ENCODE peak calls at places on chromosomes 11 and 22, in seven cellular contexts. I is skeletal muscle cell; K is activated T-helper 1 cell treated with anti-CD3 and anti-CD28 coated beads, Interleukin-12 subunit alpha, Interleukin-12 subunit beta, Interleukin-2, Interleukin-4 antibody, amounts not matched to agents 30 ng/mL and 10 ng/mL and 1 ng/mL, durations not matched to agents 14 hours and 24 hours and 36 hours; U is BJ; H is T-cell; R is effector CD4-positive, alpha-beta T cell; Z is NCI-H1436 treated with DMSO at 0.1 percent for 48 hours. B is an unnamed sample.
A peak's percentile ranks its signal among the peaks of the same experiment; 100 is the strongest.

GRCh38 chr22:37283393-37283937 is 1.2 kb downstream of the CYTH4 start:
- DNase-seq in K (peak; percentile 72), R (peak; percentile 57), H (no peak), U (no peak), I (no peak), Z (no peak), B (no peak)

GRCh38 chr11:86069408-86070086 is 663 bp upstream of the PICALM start:
- DNase-seq in R (no peak), I (peak; percentile 87), K (no peak), H (no peak), Z (no peak), U (peak; percentile 88), B (peak; percentile 93)

GRCh38 chr22:31082606-31083376 is 1.7 kb downstream of the SMTN start:
- DNase-seq in I (no peak), K (no peak), R (peak; percentile 23), Z (no peak), U (no peak), H (no peak), B (no peak)

GRCh38 chr11:9203715-9204311 is 61.3 kb downstream of the DENND5A start:
- DNase-seq in K (no peak), H (no peak), R (no peak), I (no peak), Z (no peak), U (no peak), B (no peak)

GRCh38 chr11:106306942-106307341 is 229.5 kb downstream of the AASDHPPT start:
- DNase-seq in H (no peak), U (no peak), I (no peak), Z (no peak), R (no peak), K (no peak), B (no peak)

GRCh38 chr22:27348634-27349033 is 452.9 kb downstream of the MN1 start:
- DNase-seq in Z (no peak), K (no peak), I (no peak), R (no peak), H (no peak), U (no peak), B (peak; percentile 48)

GRCh38 chr11:99352642-99353041 is 331.9 kb downstream of the CNTN5 start:
- DNase-seq in Z (no peak), U (no peak), H (no peak), I (no peak), K (no peak), R (no peak), B (no peak)

GRCh38 chr11:85725510-85726258 is 39.7 kb upstream of the CCDC89 start:
- DNase-seq in I (peak; percentile 71), K (no peak), U (peak; percentile 83), H (no peak), Z (no peak), R (no peak), B (peak; percentile 91)

GRCh38 chr22:34966980-34967379 is 99.0 kb upstream of the ISX start:
- DNase-seq in R (no peak), I (no peak), U (no peak), H (no peak), K (no peak), Z (no peak), B (no peak)

GRCh38 chr11:12159351-12160099 is 49.1 kb downstream of the MICAL2 start:
- DNase-seq in U (peak; percentile 69), R (no peak), K (no peak), I (peak; percentile 76), H (no peak), Z (no peak), B (no peak)

GRCh38 chr11:3340025-3340424 is 38.9 kb downstream of the ZNF195 start:
- DNase-seq in R (no peak), I (peak; percentile 26), U (peak; percentile 33), H (no peak), Z (no peak), K (no peak), B (peak; percentile 58)

GRCh38 chr22:44342347-44342956 is 29.7 kb upstream of the SHISAL1 start:
- DNase-seq in I (no peak), K (no peak), R (no peak), H (no peak), U (no peak), Z (no peak), B (no peak)

GRCh38 chr22:44449683-44450425 is 48.2 kb downstream of the RTL6 start:
- DNase-seq in I (no peak), K (no peak), H (no peak), U (no peak), Z (no peak), R (no peak), B (no peak)

GRCh38 chr11:34427171-34427805 is 11.4 kb upstream of the CAT start:
- DNase-seq in U (peak; percentile 83), Z (no peak), K (no peak), R (no peak), H (no peak), I (peak; percentile 86), B (peak; percentile 79)

GRCh38 chr11:101428918-101429317 is 154.9 kb downstream of the TRPC6 start:
- DNase-seq in K (no peak), H (no peak), Z (no peak), I (no peak), U (no peak), R (no peak), B (no peak)

GRCh38 chr11:20031155-20032001 is 128.9 kb downstream of the DBX1 start:
- DNase-seq in U (peak; percentile 93), I (peak; percentile 81), K (no peak), H (no peak), Z (no peak), R (no peak), B (peak; percentile 98)

GRCh38 chr11:45886816-45887520 is 1.5 kb downstream of the MAPK8IP1 start:
- DNase-seq in I (no peak), K (no peak), H (no peak), Z (no peak), R (no peak), U (no peak), B (no peak)

GRCh38 chr22:43346521-43346929 is 3.4 kb upstream of the SCUBE1 start:
- DNase-seq in Z (peak; percentile 4), R (peak; percentile 56), K (peak; percentile 54), I (no peak), H (peak; percentile 53), U (no peak), B (no peak)

GRCh38 chr11:36452231-36452630 is 57.8 kb downstream of the TRAF6 start:
- DNase-seq in I (no peak), H (no peak), R (no peak), K (no peak), U (no peak), Z (no peak), B (no peak)

B was measured in GM04503.